ENCODE peak calls at places on chromosome 5, in five cellular contexts. D, M, P, N and H are unnamed samples.

GRCh38 chr5:59587489-59588337 is 305.8 kb downstream of the PDE4D start:
- DNase-seq in N (no peak), P (peak; percentile 67), D (peak; percentile 52), M (peak; percentile 87), H (peak; percentile 72)

GRCh38 chr5:111099058-111099778 is 7.1 kb downstream of the WDR36 start:
- DNase-seq in P (peak; percentile 18), M (no peak), D (peak; percentile 62), N (no peak), H (peak; percentile 30)

GRCh38 chr5:53601570-53601969 is 41.1 kb downstream of the NDUFS4 start:
- DNase-seq in N (no peak), M (peak; percentile 23), D (peak; percentile 55), P (peak; percentile 12), H (peak; percentile 33)

GRCh38 chr5:169551146-169551545 is 32.4 kb upstream of the SPDL1 start:
- DNase-seq in N (no peak), P (no peak), M (no peak), D (no peak), H (no peak)

GRCh38 chr5:67475489-67475888 is 278.9 kb upstream of the CD180 start:
- DNase-seq in M (no peak), P (no peak), D (no peak), N (no peak), H (no peak)

GRCh38 chr5:131787736-131788135 is 9.1 kb downstream of the FNIP1 start:
- DNase-seq in P (no peak), M (no peak), N (no peak), D (no peak), H (no peak)

GRCh38 chr5:125703616-125704015 is 719.6 kb upstream of the GRAMD2B start:
- DNase-seq in N (no peak), M (no peak), P (no peak), D (peak; percentile 12), H (no peak)

GRCh38 chr5:44809215-44809955 is 638 bp downstream of the MRPS30 start:
- DNase-seq in N (no peak), M (peak; percentile 63), D (peak; percentile 62), P (peak; percentile 51), H (peak; percentile 75)

GRCh38 chr5:34522599-34523381 is 133.3 kb upstream of the RAI14 start:
- DNase-seq in M (peak; percentile 93), N (peak; percentile 30), P (peak; percentile 87), D (peak; percentile 92), H (peak; percentile 89)

GRCh38 chr5:153209016-153209415 is 281.5 kb upstream of the GRIA1 start:
- DNase-seq in D (no peak), P (peak; percentile 13), M (no peak), N (no peak), H (peak; percentile 34)

GRCh38 chr5:58156354-58156753 is 303.5 kb downstream of the PLK2 start:
- DNase-seq in P (peak; percentile 63), N (no peak), D (peak; percentile 32), M (peak; percentile 60), H (peak; percentile 74)

GRCh38 chr5:94544031-94544650 is 74.3 kb downstream of the KIAA0825 start:
- DNase-seq in M (peak; percentile 34), P (peak; percentile 24), D (peak; percentile 15), N (no peak), H (peak; percentile 30)

GRCh38 chr5:96752341-96753016 is 55.3 kb downstream of the ERAP1 start:
- DNase-seq in M (peak; percentile 74), P (peak; percentile 61), D (peak; percentile 69), N (no peak), H (peak; percentile 76)

GRCh38 chr5:57184322-57184721 is 10.5 kb downstream of the GPBP1 start:
- DNase-seq in D (no peak), N (no peak), P (no peak), M (no peak), H (no peak)

GRCh38 chr5:79621056-79621455 is 8.8 kb downstream of the TENT2 start:
- DNase-seq in D (peak; percentile 90), M (peak; percentile 58), P (peak; percentile 22), N (no peak), H (peak; percentile 84)

GRCh38 chr5:62376064-62376463 is 27.6 kb downstream of the DIMT1 start:
- DNase-seq in P (no peak), D (peak; percentile 3), N (no peak), M (no peak), H (peak; percentile 21)

GRCh38 chr5:96214442-96215197 is 218.4 kb downstream of the PCSK1 start:
- DNase-seq in M (peak; percentile 20), D (peak; percentile 63), N (no peak), P (peak; percentile 51), H (no peak)

GRCh38 chr5:176530983-176531901 is 6.0 kb downstream of the RNF44 start:
- DNase-seq in P (no peak), D (peak; percentile 74), M (peak; percentile 54), N (no peak), H (peak; percentile 60)

GRCh38 chr5:10557747-10558295 is 6.0 kb upstream of the ANKRD33B start:
- DNase-seq in D (no peak), M (no peak), N (no peak), P (peak; percentile 69), H (peak; percentile 76)

GRCh38 chr5:142894749-142895148 is 124.6 kb downstream of the ARHGAP26 start:
- DNase-seq in N (no peak), D (peak; percentile 80), M (peak; percentile 57), P (peak; percentile 90), H (peak; percentile 67)

GRCh38 chr5:56350595-56351170 is 117.6 kb upstream of the ANKRD55 start:
- DNase-seq in D (peak; percentile 96), P (peak; percentile 70), N (no peak), M (peak; percentile 90), H (peak; percentile 96)

GRCh38 chr5:176647870-176648466 is 684 bp downstream of the TSPAN17 start:
- DNase-seq in D (no peak), M (peak; percentile 32), N (no peak), P (no peak), H (no peak)

GRCh38 chr5:159951834-159952233 is 35.6 kb downstream of the ADRA1B start:
- DNase-seq in P (peak; percentile 25), D (peak; percentile 51), M (no peak), N (no peak), H (peak; percentile 13)

GRCh38 chr5:159947708-159948358 is 31.6 kb downstream of the ADRA1B start:
- DNase-seq in P (peak; percentile 97), N (no peak), D (peak; percentile 69), M (peak; percentile 63), H (peak; percentile 87)

GRCh38 chr5:159953609-159954008 is 37.3 kb downstream of the ADRA1B start:
- DNase-seq in P (no peak), N (no peak), M (no peak), D (no peak), H (no peak)

GRCh38 chr5:159955056-159955624 is 38.9 kb downstream of the ADRA1B start:
- DNase-seq in D (no peak), P (no peak), M (no peak), N (no peak), H (no peak)

GRCh38 chr5:159951387-159951786 is 35.1 kb downstream of the ADRA1B start:
- DNase-seq in N (no peak), M (peak; percentile 23), D (peak; percentile 27), P (no peak), H (no peak)
- TF ChIP-seq CTCF in N (no peak), M (peak; percentile 59), D (peak; percentile 36), P (no peak), H (peak; percentile 21)

DNA sequence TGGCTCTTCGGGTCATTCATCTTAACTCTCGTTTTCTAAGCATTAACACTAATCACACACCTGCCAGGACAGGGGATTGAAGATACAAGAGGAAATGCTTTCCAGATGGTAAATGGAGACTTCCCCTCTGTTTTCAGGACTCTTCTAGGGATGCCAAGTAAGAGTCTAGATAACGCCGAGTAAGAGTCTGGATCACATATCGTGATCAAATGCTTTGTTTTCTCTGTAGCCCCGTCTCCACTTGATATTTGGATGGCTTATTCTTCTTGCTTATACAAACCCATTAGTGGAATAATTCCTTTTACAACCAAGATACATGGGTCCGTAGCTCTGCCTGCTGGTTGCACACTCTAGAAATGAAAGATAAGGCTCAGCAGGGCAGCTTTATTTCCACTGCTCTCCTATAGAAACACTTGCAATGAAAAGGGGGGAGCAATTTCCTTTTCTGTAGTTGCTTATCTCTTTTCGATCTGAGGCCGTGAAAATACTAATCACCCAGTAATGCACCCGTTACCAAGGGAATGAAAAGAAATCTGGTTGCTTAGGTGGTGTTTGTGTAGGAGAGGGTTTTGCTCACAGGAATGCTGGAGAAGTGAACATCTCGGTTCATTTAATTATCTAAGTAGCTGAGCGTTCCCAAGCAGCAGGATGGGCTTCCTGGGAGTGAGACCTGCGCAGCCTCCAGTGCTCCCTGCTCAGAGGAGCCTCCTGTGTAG is 131.6 kb downstream of the ADAMTS16 start:
- DNase-seq in D (no peak), N (no peak), M (peak; percentile 68), P (peak; percentile 3), H (no peak)
- H3K4me3 ChIP-seq in D (no peak overlapping the region), N (peak overlapping the region; percentile 20), M (peak overlapping the region; percentile 11), P (peak overlapping the region; percentile 2), H (no peak overlapping the region)

DNA sequence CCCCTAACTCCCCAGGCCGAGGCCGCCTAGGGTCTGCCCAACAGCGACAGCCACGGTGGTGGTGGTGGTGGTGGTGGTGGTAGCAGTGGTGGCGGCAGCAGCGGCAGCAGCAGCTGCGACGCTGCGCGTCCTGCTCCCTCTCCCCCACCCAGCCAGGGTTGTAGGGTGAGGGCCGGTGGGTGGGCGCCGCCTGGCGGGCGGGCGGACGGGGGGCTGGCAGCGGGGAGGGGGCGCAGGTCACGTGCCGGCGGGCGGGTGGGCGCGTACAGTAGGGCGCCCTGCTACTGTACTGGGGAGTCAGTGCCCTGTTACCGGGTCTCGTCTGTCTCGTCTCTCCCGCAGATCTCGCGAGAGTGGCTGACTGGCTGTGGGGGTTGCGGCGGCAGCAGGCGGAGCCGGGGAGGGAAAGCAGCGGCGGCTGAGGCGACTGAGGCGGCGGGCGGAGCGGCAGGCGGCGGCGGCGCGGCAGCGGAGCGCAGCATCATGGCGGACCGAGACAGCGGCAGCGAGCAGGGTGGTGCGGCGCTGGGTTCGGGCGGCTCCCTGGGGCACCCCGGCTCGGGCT is at the start of gene PURA:
- DNase-seq in N (peak; percentile 88), M (peak; percentile 91), P (peak; percentile 92), D (peak; percentile 92), H (peak; percentile 91)
- TF ChIP-seq CTCF in N (no peak), M (no peak), P (no peak), D (no peak), H (no peak)

GRCh38 chr5:116575635-116576042 is 1.0 kb upstream of the SEMA6A start:
- DNase-seq in P (no peak), M (no peak), N (no peak), D (no peak), H (no peak)
- H3K4me3 ChIP-seq in P (peak overlapping the region; percentile 15), M (peak overlapping the region; percentile 57), N (peak overlapping the region; percentile 78), D (peak overlapping the region; percentile 25), H (peak overlapping the region; percentile 57)

DNA sequence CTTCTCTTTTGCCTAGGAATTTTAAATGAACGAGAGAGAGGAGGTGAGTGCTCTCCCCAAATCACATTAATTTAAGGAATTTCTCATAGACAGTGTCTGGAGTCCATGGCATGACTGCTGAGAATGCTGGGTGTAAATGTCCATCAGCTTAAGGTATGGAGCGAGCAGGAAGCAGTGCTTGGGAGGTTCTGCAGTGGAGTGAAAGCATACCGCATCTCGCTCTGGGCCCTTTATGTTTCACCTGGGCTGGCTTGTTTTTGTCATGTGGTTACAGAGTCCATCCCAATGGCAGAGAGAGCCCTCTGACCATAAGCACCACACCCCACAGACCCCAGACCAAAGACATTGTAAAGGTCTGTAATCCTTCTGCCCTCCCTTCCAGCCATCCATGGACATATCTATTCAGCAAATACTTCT is 20.6 kb upstream of the TNFAIP8 start:
- DNase-seq in N (no peak), P (no peak), M (no peak), D (no peak), H (no peak)
- TF ChIP-seq CTCF in N (no peak), P (no peak), M (no peak), D (no peak), H (no peak)